ENCODE peak calls at places on chromosome 19, in six cellular contexts. One of them, this sample, is unnamed.

GRCh38 chr19:9858766-9859165 is 23.6 kb downstream of the PIN1 start:
- DNase-seq in choroid plexus epithelial cell: no peak
- DNase-seq in Right ventricle myocardium superior: no peak
- DNase-seq in NCI-H1436: no peak
- DNase-seq in colonic mucosa: no peak
- DNase-seq in mucosa of gallbladder: no peak
- DNase-seq in this sample: no peak

GRCh38 chr19:24055548-24055947 is 31.4 kb upstream of the ZNF254 start:
- DNase-seq in choroid plexus epithelial cell: no peak
- DNase-seq in Right ventricle myocardium superior: no peak
- DNase-seq in NCI-H1436: no peak
- DNase-seq in colonic mucosa: no peak
- DNase-seq in mucosa of gallbladder: no peak
- DNase-seq in this sample: no peak

GRCh38 chr19:610801-611505 is 21.3 kb downstream of the HCN2 start:
- DNase-seq in choroid plexus epithelial cell: peak; percentile 95
- DNase-seq in Right ventricle myocardium superior: peak; percentile 66
- DNase-seq in NCI-H1436: peak; percentile 56
- DNase-seq in colonic mucosa: no peak
- DNase-seq in mucosa of gallbladder: peak; percentile 21
- DNase-seq in this sample: no peak

GRCh38 chr19:14786421-14786851 is 8.1 kb upstream of the ADGRE2 start:
- DNase-seq in choroid plexus epithelial cell: peak; percentile 33
- DNase-seq in Right ventricle myocardium superior: peak; percentile 53
- DNase-seq in NCI-H1436: no peak
- DNase-seq in colonic mucosa: no peak
- DNase-seq in mucosa of gallbladder: no peak
- DNase-seq in this sample: no peak

GRCh38 chr19:39398297-39398864 is 7.2 kb downstream of the MED29 start:
- DNase-seq in choroid plexus epithelial cell: peak; percentile 84
- DNase-seq in Right ventricle myocardium superior: peak; percentile 89
- DNase-seq in NCI-H1436: no peak
- DNase-seq in colonic mucosa: peak; percentile 89
- DNase-seq in mucosa of gallbladder: peak; percentile 66
- DNase-seq in this sample: peak; percentile 81

GRCh38 chr19:1446713-1447564 is 3.0 kb upstream of the APC2 start:
- DNase-seq in choroid plexus epithelial cell: no peak
- DNase-seq in Right ventricle myocardium superior: no peak
- DNase-seq in NCI-H1436: peak; percentile 14
- DNase-seq in colonic mucosa: no peak
- DNase-seq in mucosa of gallbladder: no peak
- DNase-seq in this sample: no peak

GRCh38 chr19:41324921-41325639 is 15.1 kb downstream of the CCDC97 start:
- DNase-seq in choroid plexus epithelial cell: peak; percentile 82
- DNase-seq in Right ventricle myocardium superior: peak; percentile 80
- DNase-seq in NCI-H1436: no peak
- DNase-seq in colonic mucosa: peak; percentile 50
- DNase-seq in mucosa of gallbladder: no peak
- DNase-seq in this sample: no peak

GRCh38 chr19:40139533-40140287 is 49.0 kb upstream of the ZNF780A start:
- DNase-seq in choroid plexus epithelial cell: peak; percentile 77
- DNase-seq in Right ventricle myocardium superior: no peak
- DNase-seq in NCI-H1436: peak; percentile 22
- DNase-seq in colonic mucosa: no peak
- DNase-seq in mucosa of gallbladder: no peak
- DNase-seq in this sample: peak; percentile 40

This sample was measured in AG09319.